ENCODE peak calls at places on chromosomes 16 and 17, in ten cellular contexts. L is Peyer's patch, B is thyroid gland, G is A549, K is tibial nerve, R is heart left ventricle, M is uterus, A is gastrocnemius medialis, H is esophagus squamous epithelium, X is IMR-90. J is an unnamed sample.
A peak's percentile ranks its signal among the peaks of the same experiment; 100 is the strongest.

GRCh38 chr16:24986512-24987303 is 28.5 kb downstream of the ARHGAP17 start:
- DNase-seq in L (no peak), B (no peak), G (peak; percentile 66), K (no peak), R (peak; percentile 54), M (no peak), A (no peak), H (no peak), X (peak; percentile 88), J (no peak)

GRCh38 chr16:87319011-87319410 is 1.8 kb upstream of the C16orf95 start:
- DNase-seq in L (no peak), B (no peak), G (no peak), K (no peak), R (no peak), M (no peak), A (no peak), H (no peak), X (no peak), J (no peak)

GRCh38 chr17:66543526-66543925 is 241.1 kb downstream of the PRKCA start:
- DNase-seq in L (no peak), B (no peak), G (no peak), K (no peak), R (no peak), M (no peak), A (no peak), H (no peak), X (no peak), J (no peak)

GRCh38 chr16:85466989-85467388 is 146.1 kb upstream of the GSE1 start:
- DNase-seq in L (no peak), B (no peak), G (no peak), K (no peak), R (no peak), M (no peak), A (no peak), H (no peak), X (no peak), J (no peak)

GRCh38 chr17:55210292-55210691 is 54.5 kb upstream of the HLF start:
- DNase-seq in L (no peak), B (peak; percentile 9), G (no peak), K (no peak), R (no peak), M (no peak), A (no peak), H (no peak), X (no peak), J (no peak)

GRCh38 chr17:73901661-73902415 is 257.6 kb upstream of the SDK2 start:
- DNase-seq in L (peak; percentile 74), B (peak; percentile 25), G (no peak), K (no peak), R (peak; percentile 42), M (no peak), A (no peak), H (no peak), X (no peak), J (peak; percentile 72)

GRCh38 chr16:74724820-74725549 is 24.3 kb upstream of the MLKL start:
- DNase-seq in L (peak; percentile 44), B (no peak), G (no peak), K (no peak), R (no peak), M (no peak), A (no peak), H (no peak), X (peak; percentile 82), J (no peak)

GRCh38 chr17:75525806-75526554 is 483 bp downstream of the LLGL2 start:
- DNase-seq in L (peak; percentile 78), B (peak; percentile 73), G (no peak), K (no peak), R (no peak), M (no peak), A (no peak), H (no peak), X (no peak), J (peak; percentile 45)

GRCh38 chr17:4861052-4861451 is 27.9 kb downstream of the MINK1 start:
- DNase-seq in L (no peak), B (no peak), G (no peak), K (no peak), R (no peak), M (no peak), A (no peak), H (no peak), X (no peak), J (no peak)

GRCh38 chr17:8019161-8019560 is 16.7 kb downstream of the GUCY2D start:
- DNase-seq in L (no peak), B (no peak), G (no peak), K (no peak), R (no peak), M (no peak), A (no peak), H (no peak), X (no peak), J (no peak)

GRCh38 chr16:85130707-85131028 is 18.4 kb upstream of the CIBAR2 start:
- DNase-seq in L (no peak), B (no peak), G (no peak), K (no peak), R (no peak), M (no peak), A (no peak), H (no peak), X (no peak), J (no peak)

GRCh38 chr16:10511829-10512228 is 68.6 kb downstream of the EMP2 start:
- DNase-seq in L (no peak), B (no peak), G (no peak), K (no peak), R (no peak), M (no peak), A (no peak), H (no peak), X (no peak), J (no peak)

GRCh38 chr17:47956818-47957590 is 679 bp downstream of the PRR15L start:
- DNase-seq in L (no peak), B (peak; percentile 67), G (no peak), K (no peak), R (no peak), M (no peak), A (no peak), H (no peak), X (peak; percentile 15), J (peak; percentile 20)

DNA sequence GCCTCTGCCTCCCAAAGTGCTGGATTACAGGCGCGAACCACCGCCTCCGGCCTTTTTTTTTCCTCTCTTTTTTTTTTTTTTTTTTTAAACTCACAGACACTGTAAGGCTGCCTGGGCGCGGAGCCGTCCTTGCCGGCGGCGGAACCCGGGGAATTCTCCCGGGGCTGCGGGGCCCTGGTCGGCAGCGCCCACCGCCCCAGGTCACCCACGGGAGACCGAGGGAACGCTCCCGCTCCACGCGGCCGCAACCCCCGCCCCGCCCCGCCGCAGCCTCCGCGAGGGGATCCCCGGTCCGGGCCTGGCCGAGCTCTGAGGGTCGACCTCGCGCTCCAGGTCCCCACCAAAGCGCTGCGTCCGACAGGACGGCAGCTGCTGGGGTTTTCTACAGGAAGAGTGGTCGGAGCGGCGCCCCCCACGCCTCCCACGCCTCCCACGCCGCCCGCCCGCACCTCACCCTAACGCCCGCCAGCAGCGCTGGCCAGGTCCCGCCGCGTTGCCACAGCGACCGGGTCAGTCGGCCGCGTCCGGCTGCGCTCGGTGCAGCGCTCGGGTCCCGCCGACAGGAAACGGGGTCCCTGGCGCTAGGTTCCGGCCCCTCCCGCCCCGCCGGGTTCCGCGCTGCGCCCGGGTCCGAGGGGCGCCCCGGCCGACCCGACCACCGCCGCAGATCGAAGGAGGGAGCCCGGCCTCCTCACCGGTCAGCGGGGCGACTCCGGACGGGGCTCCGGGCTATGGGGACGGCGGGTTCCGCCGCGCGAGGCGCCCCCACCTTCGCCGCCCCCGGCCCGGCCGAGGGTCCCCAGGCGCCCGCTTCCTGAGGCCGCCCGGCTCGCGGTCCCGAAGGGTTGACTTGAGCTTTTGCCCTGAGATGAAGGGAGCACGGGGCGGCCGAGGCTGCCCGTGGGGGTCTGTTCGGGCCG is at the start of gene CCDC57:
- DNase-seq in L (peak; percentile 88), B (peak; percentile 82), G (peak; percentile 85), K (peak; percentile 63), R (peak; percentile 83), M (peak; percentile 81), A (peak; percentile 57), H (no peak), X (peak; percentile 68), J (peak; percentile 83)
- H3K27ac ChIP-seq in L (peak within 1 kb of the TSS; percentile 82), B (peak within 1 kb of the TSS; percentile 84), G (peak within 1 kb of the TSS; percentile 96), K (peak within 1 kb of the TSS; percentile 94), R (peak within 1 kb of the TSS; percentile 62), M (peak within 1 kb of the TSS; percentile 92), A (peak within 1 kb of the TSS; percentile 93), H (peak within 1 kb of the TSS; percentile 67), X (peak within 1 kb of the TSS; percentile 86), J (peak within 1 kb of the TSS; percentile 91)

DNA sequence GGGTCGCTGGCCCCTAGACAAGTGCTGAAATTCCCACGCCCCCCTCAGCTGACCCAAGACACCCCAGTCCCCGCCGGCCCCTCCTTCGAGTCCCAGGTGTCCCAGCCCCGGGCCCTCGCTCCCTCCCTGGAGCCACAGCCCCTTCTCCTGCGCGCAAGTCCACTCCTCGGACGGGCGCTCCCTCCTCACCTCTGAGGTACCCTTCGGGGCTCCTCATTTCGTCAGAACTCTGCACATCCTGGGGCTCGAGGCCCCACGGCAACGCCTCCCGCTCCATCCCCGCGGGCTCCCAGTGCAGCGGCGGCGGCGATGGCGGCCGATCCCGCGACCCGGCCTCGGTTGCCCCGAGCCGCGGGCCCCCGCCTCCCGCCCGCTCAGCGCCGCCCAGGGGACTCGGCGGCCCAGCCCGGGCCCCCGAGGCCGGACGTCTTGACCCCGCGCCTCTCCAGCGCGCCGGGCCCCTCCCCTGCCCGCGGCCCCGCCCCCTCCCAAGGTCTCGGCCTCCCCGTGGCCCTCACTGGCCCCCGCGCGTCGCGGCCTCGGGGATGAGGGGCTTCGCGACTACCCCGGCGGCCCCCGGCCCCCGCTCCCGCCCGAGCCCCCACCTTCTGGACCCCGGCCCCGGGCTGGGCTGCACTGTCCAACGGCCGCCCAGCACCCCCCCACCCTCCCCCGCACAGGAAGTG is at the start of gene ZNF768:
- DNase-seq in L (no peak), B (peak; percentile 38), G (peak; percentile 33), K (no peak), R (no peak), M (peak; percentile 50), A (peak; percentile 35), H (no peak), X (no peak), J (peak; percentile 46)
- TF ChIP-seq POLR2A in L (no peak), B (peak; percentile 3), G (peak; percentile 54), K (no peak), R (no peak), M (peak; percentile 21), A (no peak), H (no peak), X (no peak), J (peak; percentile 32)

DNA sequence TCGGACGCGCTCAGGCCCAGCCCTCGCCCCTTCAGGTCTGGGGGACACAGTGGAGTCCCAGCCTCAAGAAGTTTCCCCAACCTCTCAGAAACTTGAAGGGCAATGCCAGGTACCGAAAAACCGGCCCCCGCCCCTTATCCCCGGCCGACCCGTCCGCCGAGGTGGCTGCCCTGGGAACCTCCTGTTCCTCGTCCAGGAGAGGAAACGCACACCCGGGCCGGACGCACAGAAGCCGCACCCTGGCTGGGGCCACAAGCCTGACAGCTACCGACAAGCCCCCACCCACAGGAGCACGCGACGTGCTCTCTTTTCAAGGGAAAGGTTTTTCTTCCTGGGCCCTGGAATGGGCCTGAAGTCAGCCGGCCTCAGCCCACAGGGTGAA is 37.2 kb downstream of the CBFA2T3 start:
- DNase-seq in L (no peak), B (peak; percentile 18), G (no peak), K (no peak), R (peak; percentile 81), M (no peak), A (no peak), H (no peak), X (no peak), J (no peak)
- H3K27ac ChIP-seq in L (peak overlapping the region; percentile 50), B (no peak overlapping the region), G (no peak overlapping the region), K (peak overlapping the region; percentile 23), R (peak overlapping the region; percentile 91), M (peak overlapping the region; percentile 42), A (peak overlapping the region; percentile 81), H (peak overlapping the region; percentile 61), X (no peak overlapping the region), J (peak overlapping the region; percentile 43)

GRCh38 chr17:57817299-57817698 is 32.5 kb downstream of the MRPS23 start:
- DNase-seq in L (no peak), B (no peak), G (no peak), K (no peak), R (no peak), M (no peak), A (no peak), H (no peak), X (no peak), J (no peak)
- TF ChIP-seq POLR2A in L (no peak), B (no peak), G (no peak), K (no peak), R (no peak), M (no peak), A (no peak), H (no peak), X (no peak), J (no peak)